ENCODE peak calls at places on chromosome 17, in five cellular contexts. One of them, this sample, is unnamed.

GRCh38 chr17:32127156-32127897 is 15.0 kb upstream of the RHOT1 start:
- DNase-seq in heart left ventricle: peak; percentile 87
- DNase-seq in cardiac muscle cell: peak; percentile 80
- DNase-seq in astrocyte: peak; percentile 56
- DNase-seq in IMR-90: peak; percentile 54
- DNase-seq in this sample: peak; percentile 75

GRCh38 chr17:39746145-39746461 is 8.4 kb downstream of the GRB7 start:
- DNase-seq in heart left ventricle: no peak
- DNase-seq in cardiac muscle cell: no peak
- DNase-seq in astrocyte: no peak
- DNase-seq in IMR-90: no peak
- DNase-seq in this sample: no peak

GRCh38 chr17:66354981-66355380 is 52.6 kb downstream of the PRKCA start:
- DNase-seq in heart left ventricle: no peak
- DNase-seq in cardiac muscle cell: peak; percentile 62
- DNase-seq in astrocyte: peak; percentile 59
- DNase-seq in IMR-90: peak; percentile 73
- DNase-seq in this sample: no peak

GRCh38 chr17:32350662-32351418 is 883 bp downstream of the ZNF207 start:
- DNase-seq in heart left ventricle: peak; percentile 35
- DNase-seq in cardiac muscle cell: peak; percentile 80
- DNase-seq in astrocyte: peak; percentile 50
- DNase-seq in IMR-90: peak; percentile 62
- DNase-seq in this sample: peak; percentile 37

GRCh38 chr17:79583475-79583874 is 27.4 kb downstream of the RBFOX3 start:
- DNase-seq in heart left ventricle: no peak
- DNase-seq in cardiac muscle cell: no peak
- DNase-seq in astrocyte: no peak
- DNase-seq in IMR-90: no peak
- DNase-seq in this sample: no peak

GRCh38 chr17:72305472-72305871 is 184.7 kb downstream of the SOX9 start:
- DNase-seq in heart left ventricle: no peak
- DNase-seq in cardiac muscle cell: no peak
- DNase-seq in astrocyte: no peak
- DNase-seq in IMR-90: no peak
- DNase-seq in this sample: no peak

GRCh38 chr17:82414548-82415281 is 3.4 kb upstream of the HEXD start:
- DNase-seq in heart left ventricle: peak; percentile 82
- DNase-seq in cardiac muscle cell: peak; percentile 79
- DNase-seq in astrocyte: peak; percentile 22
- DNase-seq in IMR-90: peak; percentile 50
- DNase-seq in this sample: peak; percentile 52

GRCh38 chr17:36825113-36825955 is 111.9 kb upstream of the LHX1 start:
- DNase-seq in heart left ventricle: no peak
- DNase-seq in cardiac muscle cell: no peak
- DNase-seq in astrocyte: no peak
- DNase-seq in IMR-90: no peak
- DNase-seq in this sample: no peak

GRCh38 chr17:76270127-76270592 is 5.0 kb downstream of the UBALD2 start:
- DNase-seq in heart left ventricle: no peak
- DNase-seq in cardiac muscle cell: no peak
- DNase-seq in astrocyte: no peak
- DNase-seq in IMR-90: no peak
- DNase-seq in this sample: no peak

GRCh38 chr17:79129523-79129922 is 54.9 kb downstream of the ENGASE start:
- DNase-seq in heart left ventricle: no peak
- DNase-seq in cardiac muscle cell: no peak
- DNase-seq in astrocyte: no peak
- DNase-seq in IMR-90: no peak
- DNase-seq in this sample: no peak

GRCh38 chr17:66805567-66805966 is 29.4 kb upstream of the CACNG5 start:
- DNase-seq in heart left ventricle: no peak
- DNase-seq in cardiac muscle cell: no peak
- DNase-seq in astrocyte: no peak
- DNase-seq in IMR-90: no peak
- DNase-seq in this sample: no peak

GRCh38 chr17:17063546-17064122 is 21.4 kb downstream of the MPRIP start:
- DNase-seq in heart left ventricle: peak; percentile 58
- DNase-seq in cardiac muscle cell: no peak
- DNase-seq in astrocyte: no peak
- DNase-seq in IMR-90: no peak
- DNase-seq in this sample: no peak

GRCh38 chr17:7579001-7579838 is at the start of gene CD68:
- DNase-seq in heart left ventricle: peak; percentile 58
- DNase-seq in cardiac muscle cell: peak; percentile 93
- DNase-seq in astrocyte: peak; percentile 79
- DNase-seq in IMR-90: peak; percentile 91
- DNase-seq in this sample: peak; percentile 79

GRCh38 chr17:9240659-9241370 is 219.5 kb downstream of the NTN1 start:
- DNase-seq in heart left ventricle: peak; percentile 89
- DNase-seq in cardiac muscle cell: peak; percentile 68
- DNase-seq in astrocyte: peak; percentile 36
- DNase-seq in IMR-90: peak; percentile 54
- DNase-seq in this sample: peak; percentile 24

GRCh38 chr17:69945698-69946185 is 129.3 kb upstream of the KCNJ16 start:
- DNase-seq in heart left ventricle: no peak
- DNase-seq in cardiac muscle cell: no peak
- DNase-seq in astrocyte: peak; percentile 55
- DNase-seq in IMR-90: peak; percentile 17
- DNase-seq in this sample: no peak

GRCh38 chr17:75075597-75076253 is 12.0 kb upstream of the SLC16A5 start:
- DNase-seq in heart left ventricle: no peak
- DNase-seq in cardiac muscle cell: no peak
- DNase-seq in astrocyte: no peak
- DNase-seq in IMR-90: no peak
- DNase-seq in this sample: no peak

DNA sequence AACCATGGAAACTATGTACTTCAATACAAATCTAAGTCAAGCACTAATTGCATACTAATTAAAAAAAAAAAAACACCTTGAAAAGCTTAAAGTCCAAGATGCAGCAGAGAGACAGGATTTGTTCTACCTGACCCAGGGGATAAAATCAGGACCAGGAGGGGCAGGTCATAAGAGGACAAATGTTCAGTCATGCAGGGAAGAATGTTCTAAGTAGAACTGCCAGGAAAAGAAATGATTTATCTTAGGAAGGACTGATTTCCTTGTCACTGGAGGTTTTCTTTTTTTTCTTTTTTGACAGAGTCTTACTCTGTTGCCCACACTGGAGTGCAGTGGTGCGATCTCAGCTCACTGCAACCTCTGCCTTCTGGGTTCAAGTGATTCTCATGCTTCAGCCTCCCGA is 9.1 kb upstream of the GHDC start:
- DNase-seq in heart left ventricle: no peak
- DNase-seq in cardiac muscle cell: no peak
- DNase-seq in astrocyte: no peak
- DNase-seq in IMR-90: no peak
- DNase-seq in this sample: no peak
- TF ChIP-seq CTCF in heart left ventricle: no peak
- TF ChIP-seq CTCF in cardiac muscle cell: no peak
- TF ChIP-seq CTCF in astrocyte: no peak
- TF ChIP-seq CTCF in IMR-90: no peak
- TF ChIP-seq CTCF in this sample: no peak

GRCh38 chr17:35774499-35774898 is 13.8 kb downstream of the C17orf50 start:
- DNase-seq in heart left ventricle: peak; percentile 48
- DNase-seq in cardiac muscle cell: peak; percentile 73
- DNase-seq in astrocyte: peak; percentile 54
- DNase-seq in IMR-90: peak; percentile 21
- DNase-seq in this sample: no peak
- H3K36me3 ChIP-seq in heart left ventricle: no peaks in the 10 kb centered on the region
- H3K36me3 ChIP-seq in cardiac muscle cell: no peaks in the 10 kb centered on the region
- H3K36me3 ChIP-seq in astrocyte: no peaks in the 10 kb centered on the region
- H3K36me3 ChIP-seq in IMR-90: no peaks in the 10 kb centered on the region
- H3K36me3 ChIP-seq in this sample: no peaks in the 10 kb centered on the region

DNA sequence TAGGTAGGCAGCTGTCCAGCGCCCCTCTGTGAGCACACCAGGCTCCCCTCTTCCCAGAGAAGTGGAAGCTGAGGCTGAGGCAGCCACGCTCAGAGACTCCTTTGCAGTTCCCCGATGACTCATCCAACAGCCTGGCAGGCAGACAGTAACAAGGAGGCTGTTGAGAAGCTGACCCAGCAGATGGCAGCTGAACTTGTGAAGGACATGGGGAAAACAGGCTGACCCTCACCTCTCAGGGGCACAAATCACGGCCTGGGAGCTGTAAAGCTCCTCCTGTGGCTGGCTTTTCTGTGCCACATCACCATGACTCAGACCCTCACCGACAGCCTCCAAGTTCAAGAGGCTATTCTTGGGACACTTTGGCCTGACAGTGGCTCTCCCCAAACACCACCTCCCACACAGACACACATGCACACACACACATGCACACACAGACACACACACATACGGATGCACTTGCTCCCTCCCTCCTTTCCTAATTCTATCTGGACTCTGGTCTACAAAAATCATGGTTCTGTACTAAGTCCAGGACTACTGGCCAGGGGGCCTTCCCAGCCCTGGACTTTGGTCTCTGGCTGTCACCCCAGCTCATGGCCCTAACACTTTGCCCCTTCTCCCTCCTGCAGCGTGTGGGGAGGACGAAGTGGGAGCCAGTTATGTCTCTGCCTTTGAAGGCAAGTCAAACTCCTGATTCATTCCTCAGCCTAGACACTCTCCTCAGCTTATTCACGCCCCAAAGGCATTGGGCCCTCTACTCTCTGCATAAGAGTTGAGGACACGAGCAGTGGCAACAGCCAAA is 23.2 kb downstream of the MAP3K14 start:
- DNase-seq in heart left ventricle: peak; percentile 74
- DNase-seq in cardiac muscle cell: peak; percentile 90
- DNase-seq in astrocyte: peak; percentile 86
- DNase-seq in IMR-90: peak; percentile 91
- DNase-seq in this sample: peak; percentile 81
- TF ChIP-seq CTCF in heart left ventricle: no peak
- TF ChIP-seq CTCF in cardiac muscle cell: no peak
- TF ChIP-seq CTCF in astrocyte: no peak
- TF ChIP-seq CTCF in IMR-90: peak; percentile 32
- TF ChIP-seq CTCF in this sample: peak; percentile 39

GRCh38 chr17:43215341-43215740 is 3.7 kb downstream of the TMEM106A start:
- DNase-seq in heart left ventricle: no peak
- DNase-seq in cardiac muscle cell: no peak
- DNase-seq in astrocyte: no peak
- DNase-seq in IMR-90: no peak
- DNase-seq in this sample: no peak

GRCh38 chr17:43211123-43211479 is 574 bp upstream of the TMEM106A start:
- DNase-seq in heart left ventricle: no peak
- DNase-seq in cardiac muscle cell: no peak
- DNase-seq in astrocyte: peak; percentile 5
- DNase-seq in IMR-90: no peak
- DNase-seq in this sample: no peak

GRCh38 chr17:43212641-43213490 is 1.2 kb downstream of the TMEM106A start:
- DNase-seq in heart left ventricle: no peak
- DNase-seq in cardiac muscle cell: no peak
- DNase-seq in astrocyte: no peak
- DNase-seq in IMR-90: no peak
- DNase-seq in this sample: no peak

GRCh38 chr17:43211480-43212402 is at the start of gene TMEM106A:
- DNase-seq in heart left ventricle: peak; percentile 84
- DNase-seq in cardiac muscle cell: peak; percentile 93
- DNase-seq in astrocyte: peak; percentile 75
- DNase-seq in IMR-90: peak; percentile 85
- DNase-seq in this sample: peak; percentile 62

DNA sequence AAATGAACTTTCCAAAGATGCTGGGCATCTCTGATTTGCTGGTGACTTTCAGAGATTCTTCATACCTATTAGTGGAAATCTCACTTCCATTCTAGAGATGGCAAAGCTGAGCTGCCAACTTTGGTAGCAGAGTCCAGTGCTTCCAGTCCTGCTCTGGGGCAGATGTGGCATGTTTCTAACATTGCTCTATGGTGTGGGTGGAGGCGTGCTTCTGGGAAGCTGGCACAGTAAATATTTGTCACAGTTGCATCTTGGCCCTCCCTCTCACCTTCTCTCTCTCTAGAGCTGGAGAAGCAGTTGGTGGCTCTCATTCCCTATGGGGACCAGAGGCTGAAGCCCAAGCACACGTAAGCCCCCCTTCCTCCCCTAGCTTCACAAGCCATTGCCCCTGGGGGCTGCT is 1.9 kb downstream of the TMEM106A start:
- DNase-seq in heart left ventricle: no peak
- DNase-seq in cardiac muscle cell: no peak
- DNase-seq in astrocyte: no peak
- DNase-seq in IMR-90: no peak
- DNase-seq in this sample: no peak
- H3K36me3 ChIP-seq in heart left ventricle: no peaks in the 10 kb centered on the region
- H3K36me3 ChIP-seq in cardiac muscle cell: peaks cover 11% of the 10 kb centered on the region
- H3K36me3 ChIP-seq in astrocyte: peaks cover 28% of the 10 kb centered on the region
- H3K36me3 ChIP-seq in IMR-90: peaks cover 38% of the 10 kb centered on the region
- H3K36me3 ChIP-seq in this sample: peaks cover 33% of the 10 kb centered on the region

GRCh38 chr17:45825792-45826191 is 18.9 kb upstream of the SPPL2C start:
- DNase-seq in heart left ventricle: no peak
- DNase-seq in cardiac muscle cell: no peak
- DNase-seq in astrocyte: no peak
- DNase-seq in IMR-90: no peak
- DNase-seq in this sample: no peak

GRCh38 chr17:45824901-45825492 is 19.7 kb upstream of the SPPL2C start:
- DNase-seq in heart left ventricle: no peak
- DNase-seq in cardiac muscle cell: no peak
- DNase-seq in astrocyte: no peak
- DNase-seq in IMR-90: no peak
- DNase-seq in this sample: no peak

GRCh38 chr17:45824475-45824874 is 20.2 kb upstream of the SPPL2C start:
- DNase-seq in heart left ventricle: no peak
- DNase-seq in cardiac muscle cell: no peak
- DNase-seq in astrocyte: no peak
- DNase-seq in IMR-90: no peak
- DNase-seq in this sample: no peak

GRCh38 chr17:45826919-45827628 is 17.6 kb upstream of the SPPL2C start:
- DNase-seq in heart left ventricle: no peak
- DNase-seq in cardiac muscle cell: no peak
- DNase-seq in astrocyte: no peak
- DNase-seq in IMR-90: no peak
- DNase-seq in this sample: no peak

DNA sequence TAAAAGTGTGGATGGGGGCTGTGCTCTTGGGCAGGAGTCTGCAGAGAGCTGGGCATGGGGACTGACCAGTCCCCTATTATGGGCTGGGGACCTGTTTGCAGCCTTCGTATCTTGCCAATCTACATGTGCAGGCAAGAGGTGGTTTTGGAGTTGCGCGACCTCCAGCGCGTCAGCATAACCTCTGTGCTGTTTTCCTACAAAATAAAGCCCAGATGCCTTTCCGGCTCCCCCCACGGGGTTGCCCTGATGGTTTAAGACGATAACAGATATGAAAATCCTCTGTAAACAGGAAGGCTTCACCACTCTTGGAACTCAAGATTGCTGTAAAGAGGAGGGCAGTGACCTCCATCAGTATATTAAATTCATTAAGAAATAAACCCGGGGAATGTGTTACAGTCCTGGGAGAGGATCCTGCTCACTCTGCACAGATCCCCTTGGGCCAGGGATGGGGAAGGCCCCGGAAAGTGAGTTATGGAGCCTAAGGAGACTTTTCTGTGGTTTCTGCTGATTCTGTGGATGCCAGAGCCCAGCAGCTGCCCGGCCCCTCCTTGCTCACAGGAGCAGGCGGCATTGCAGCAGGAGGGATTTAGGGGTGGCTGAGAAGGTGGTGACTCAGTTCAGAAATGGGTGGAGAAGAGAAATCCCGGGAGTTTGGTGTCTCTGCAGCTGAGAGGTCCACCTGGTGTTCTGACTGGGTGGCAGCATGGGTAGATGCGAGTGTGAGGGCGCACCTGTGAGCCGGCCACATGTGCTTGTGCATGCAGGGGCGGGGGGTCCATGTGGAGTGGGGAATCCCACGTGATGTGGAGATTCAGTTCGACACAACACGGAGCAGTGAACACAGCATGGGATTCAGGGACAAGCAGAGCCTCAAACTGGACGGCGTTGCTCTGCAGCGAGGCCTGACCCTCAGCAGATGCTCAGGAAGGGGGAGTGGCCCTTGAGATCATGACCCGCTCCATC is 16.2 kb upstream of the SPPL2C start:
- DNase-seq in heart left ventricle: no peak
- DNase-seq in cardiac muscle cell: no peak
- DNase-seq in astrocyte: no peak
- DNase-seq in IMR-90: no peak
- DNase-seq in this sample: no peak
- TF ChIP-seq CTCF in heart left ventricle: no peak
- TF ChIP-seq CTCF in cardiac muscle cell: no peak
- TF ChIP-seq CTCF in astrocyte: no peak
- TF ChIP-seq CTCF in IMR-90: no peak
- TF ChIP-seq CTCF in this sample: no peak

This sample was measured in brain microvascular endothelial cell.